ENCODE peak calls at places on chromosomes 7 and 10, in nine cellular contexts. One of them, this sample, is unnamed.

GRCh38 chr7:158812684-158813083 is 16.6 kb downstream of the ESYT2 start:
- DNase-seq in hippocampal formation: no peak
- DNase-seq in cerebellar cortex: no peak
- DNase-seq in H54: no peak
- DNase-seq in anterior cingulate cortex: no peak
- DNase-seq in mucosa of gallbladder: no peak
- DNase-seq in CD8-positive, alpha-beta T cell: peak
- DNase-seq in HTR-8/SVneo: no peak
- DNase-seq in WTC11: no peak
- DNase-seq in this sample: no peak

GRCh38 chr10:27626821-27627359 is 118.7 kb downstream of the MKX start:
- DNase-seq in WTC11: no peak
- DNase-seq in anterior cingulate cortex: no peak
- DNase-seq in hippocampal formation: no peak
- DNase-seq in mucosa of gallbladder: no peak
- DNase-seq in HTR-8/SVneo: no peak
- DNase-seq in CD8-positive, alpha-beta T cell: no peak
- DNase-seq in H54: no peak
- DNase-seq in cerebellar cortex: no peak
- DNase-seq in this sample: no peak

GRCh38 chr7:5689118-5689517 is 92.3 kb downstream of the RNF216 start:
- DNase-seq in hippocampal formation: no peak
- DNase-seq in cerebellar cortex: no peak
- DNase-seq in HTR-8/SVneo: no peak
- DNase-seq in H54: no peak
- DNase-seq in anterior cingulate cortex: no peak
- DNase-seq in CD8-positive, alpha-beta T cell: no peak
- DNase-seq in WTC11: no peak
- DNase-seq in mucosa of gallbladder: no peak
- DNase-seq in this sample: no peak

GRCh38 chr10:129816702-129817101 is 147.4 kb downstream of the EBF3 start:
- DNase-seq in HTR-8/SVneo: no peak
- DNase-seq in WTC11: no peak
- DNase-seq in mucosa of gallbladder: no peak
- DNase-seq in cerebellar cortex: no peak
- DNase-seq in hippocampal formation: no peak
- DNase-seq in anterior cingulate cortex: no peak
- DNase-seq in H54: no peak
- DNase-seq in CD8-positive, alpha-beta T cell: no peak
- DNase-seq in this sample: no peak

GRCh38 chr7:139683137-139683871 is 94.5 kb downstream of the HIPK2 start:
- DNase-seq in cerebellar cortex: no peak
- DNase-seq in mucosa of gallbladder: no peak
- DNase-seq in hippocampal formation: no peak
- DNase-seq in HTR-8/SVneo: no peak
- DNase-seq in H54: no peak
- DNase-seq in WTC11: no peak
- DNase-seq in anterior cingulate cortex: no peak
- DNase-seq in CD8-positive, alpha-beta T cell: no peak
- DNase-seq in this sample: no peak

GRCh38 chr10:11586170-11586569 is 25.3 kb downstream of the USP6NL start:
- DNase-seq in mucosa of gallbladder: no peak
- DNase-seq in cerebellar cortex: no peak
- DNase-seq in hippocampal formation: no peak
- DNase-seq in CD8-positive, alpha-beta T cell: no peak
- DNase-seq in H54: no peak
- DNase-seq in anterior cingulate cortex: no peak
- DNase-seq in WTC11: no peak
- DNase-seq in HTR-8/SVneo: no peak
- DNase-seq in this sample: no peak

GRCh38 chr7:131218727-131219128 is 108.9 kb upstream of the MKLN1 start:
- DNase-seq in cerebellar cortex: no peak
- DNase-seq in WTC11: no peak
- DNase-seq in HTR-8/SVneo: no peak
- DNase-seq in hippocampal formation: no peak
- DNase-seq in mucosa of gallbladder: no peak
- DNase-seq in H54: no peak
- DNase-seq in anterior cingulate cortex: no peak
- DNase-seq in CD8-positive, alpha-beta T cell: no peak
- DNase-seq in this sample: no peak

GRCh38 chr10:3324572-3324971 is 152.0 kb upstream of the PITRM1 start:
- DNase-seq in CD8-positive, alpha-beta T cell: no peak
- DNase-seq in anterior cingulate cortex: no peak
- DNase-seq in H54: no peak
- DNase-seq in cerebellar cortex: no peak
- DNase-seq in hippocampal formation: no peak
- DNase-seq in WTC11: no peak
- DNase-seq in mucosa of gallbladder: no peak
- DNase-seq in HTR-8/SVneo: no peak
- DNase-seq in this sample: peak

GRCh38 chr10:676178-676577 is 13.3 kb downstream of the DIP2C start:
- DNase-seq in mucosa of gallbladder: no peak
- DNase-seq in cerebellar cortex: no peak
- DNase-seq in H54: no peak
- DNase-seq in CD8-positive, alpha-beta T cell: no peak
- DNase-seq in anterior cingulate cortex: no peak
- DNase-seq in hippocampal formation: no peak
- DNase-seq in HTR-8/SVneo: no peak
- DNase-seq in WTC11: no peak
- DNase-seq in this sample: no peak

GRCh38 chr7:44281811-44282600 is 43.4 kb downstream of the CAMK2B start:
- DNase-seq in CD8-positive, alpha-beta T cell: no peak
- DNase-seq in HTR-8/SVneo: no peak
- DNase-seq in H54: no peak
- DNase-seq in mucosa of gallbladder: no peak
- DNase-seq in WTC11: peak
- DNase-seq in hippocampal formation: no peak
- DNase-seq in cerebellar cortex: no peak
- DNase-seq in anterior cingulate cortex: no peak
- DNase-seq in this sample: no peak